ENCODE peak calls at places on chromosomes 7 and 10, in nine cellular contexts. B is HCT116, T is uterus, Q is IMR-90, J is gastrocnemius medialis, C is prostate gland, G is suprapubic skin, L is A549, A is NB4. K is an unnamed sample.

GRCh38 chr7:135602304-135602703 is 44.6 kb downstream of the NUP205 start:
- DNase-seq in C (no peak), G (no peak), B (no peak), T (no peak), A (no peak), J (no peak), Q (peak; percentile 36), L (no peak), K (no peak)

GRCh38 chr10:59434463-59435326 is 72.3 kb upstream of the FAM13C start:
- DNase-seq in G (no peak), L (no peak), C (no peak), Q (peak; percentile 41), A (no peak), J (no peak), B (no peak), T (no peak), K (no peak)

GRCh38 chr10:132397036-132397541 is at the start of gene PWWP2B:
- DNase-seq in L (no peak), G (no peak), Q (peak; percentile 19), J (no peak), A (peak; percentile 55), B (no peak), T (peak; percentile 43), C (no peak), K (peak; percentile 79)

GRCh38 chr7:114084381-114085312 is 165.8 kb upstream of the PPP1R3A start:
- DNase-seq in A (no peak), T (peak; percentile 50), G (peak; percentile 80), L (no peak), J (peak; percentile 52), B (no peak), C (peak; percentile 24), Q (no peak), K (peak; percentile 70)

GRCh38 chr7:1369856-1370657 is 89.2 kb downstream of the MICALL2 start:
- DNase-seq in C (no peak), Q (no peak), A (no peak), B (no peak), T (no peak), L (no peak), J (no peak), G (no peak), K (no peak)

GRCh38 chr7:4830176-4830575 is 31.7 kb downstream of the PAPOLB start:
- DNase-seq in Q (peak; percentile 57), L (peak; percentile 74), B (peak; percentile 41), T (peak; percentile 60), C (no peak), A (peak; percentile 89), J (no peak), G (no peak), K (no peak)

GRCh38 chr7:130486114-130486962 is 5.5 kb upstream of the MEST start:
- DNase-seq in T (no peak), B (peak; percentile 78), C (peak; percentile 51), L (peak; percentile 95), J (no peak), Q (no peak), G (no peak), A (peak; percentile 95), K (peak; percentile 83)

GRCh38 chr7:435518-436366 is 83.9 kb downstream of the PDGFA start:
- DNase-seq in A (no peak), C (peak; percentile 96), B (no peak), G (no peak), J (no peak), T (no peak), L (peak; percentile 61), Q (peak; percentile 5), K (no peak)

GRCh38 chr7:46157931-46158330 is 236.9 kb upstream of the IGFBP3 start:
- DNase-seq in T (no peak), J (no peak), C (no peak), Q (no peak), B (no peak), G (no peak), L (no peak), A (no peak), K (no peak)

GRCh38 chr7:17408245-17408903 is 109.9 kb downstream of the AHR start:
- DNase-seq in G (no peak), T (peak; percentile 26), J (peak; percentile 53), A (peak; percentile 99), L (peak; percentile 95), Q (peak; percentile 95), C (no peak), B (peak; percentile 74), K (peak; percentile 71)

GRCh38 chr10:100341953-100342626 is 4.9 kb upstream of the SCD start:
- DNase-seq in B (peak; percentile 64), T (peak; percentile 35), L (peak; percentile 82), Q (peak; percentile 60), G (no peak), J (peak; percentile 61), A (peak; percentile 73), C (peak; percentile 68), K (peak; percentile 51)

GRCh38 chr10:451021-451471 is 238.4 kb downstream of the DIP2C start:
- DNase-seq in B (no peak), Q (no peak), L (no peak), T (no peak), C (no peak), G (no peak), J (no peak), A (peak; percentile 82), K (no peak)

GRCh38 chr7:151075978-151076426 is 4.6 kb downstream of the FASTK start:
- DNase-seq in A (no peak), T (no peak), G (no peak), Q (no peak), L (no peak), B (no peak), C (no peak), J (no peak), K (peak; percentile 32)

GRCh38 chr10:23294638-23295247 is 49.9 kb downstream of the C10orf67 start:
- DNase-seq in Q (peak; percentile 16), G (no peak), B (peak; percentile 10), A (no peak), C (no peak), J (no peak), T (no peak), L (no peak), K (no peak)

GRCh38 chr7:68839014-68839413 is 759.3 kb upstream of the AUTS2 start:
- DNase-seq in J (no peak), B (no peak), A (no peak), Q (no peak), L (no peak), T (no peak), C (no peak), G (no peak), K (no peak)

GRCh38 chr7:120738816-120739215 is 119.1 kb downstream of the TSPAN12 start:
- DNase-seq in C (no peak), G (no peak), J (no peak), L (no peak), Q (no peak), B (no peak), T (no peak), A (no peak), K (no peak)

GRCh38 chr10:113486531-113486930 is 66.3 kb upstream of the HABP2 start:
- DNase-seq in B (no peak), C (peak; percentile 39), J (no peak), L (no peak), G (no peak), A (no peak), Q (no peak), T (no peak), K (no peak)

GRCh38 chr7:129855234-129855673 is 97.5 kb downstream of the UBE2H start:
- DNase-seq in J (no peak), T (peak; percentile 44), A (no peak), G (no peak), L (no peak), B (no peak), Q (peak; percentile 98), C (no peak), K (no peak)

GRCh38 chr10:44696496-44696895 is 214.6 kb upstream of the TMEM72 start:
- DNase-seq in L (no peak), A (peak; percentile 12), C (no peak), G (no peak), J (no peak), T (peak; percentile 64), Q (peak; percentile 36), B (no peak), K (no peak)

GRCh38 chr7:47730135-47730534 is 148.2 kb upstream of the TNS3 start:
- DNase-seq in Q (no peak), G (no peak), T (no peak), C (no peak), B (no peak), J (no peak), A (no peak), L (no peak), K (no peak)

GRCh38 chr10:96683065-96683464 is 37.2 kb downstream of the PIK3AP1 start:
- DNase-seq in C (no peak), T (no peak), L (no peak), B (no peak), J (no peak), A (no peak), Q (peak; percentile 84), G (no peak), K (no peak)

GRCh38 chr10:112955736-112956421 is 5.8 kb downstream of the TCF7L2 start:
- DNase-seq in A (no peak), C (no peak), G (no peak), Q (peak; percentile 88), B (no peak), J (no peak), T (peak; percentile 55), L (peak; percentile 63), K (no peak)

GRCh38 chr10:22022257-22023051 is 18.9 kb upstream of the DNAJC1 start:
- DNase-seq in L (no peak), Q (no peak), J (peak; percentile 15), B (no peak), C (no peak), G (no peak), T (peak; percentile 25), A (peak; percentile 8), K (no peak)

GRCh38 chr10:102644646-102645387 is 538 bp downstream of the TRIM8 start:
- DNase-seq in L (peak; percentile 90), J (peak; percentile 92), A (peak; percentile 90), T (peak; percentile 80), B (peak; percentile 80), G (peak; percentile 91), Q (peak; percentile 68), C (peak; percentile 78), K (peak; percentile 82)
- TF ChIP-seq POLR2A in L (peak; percentile 50), J (no peak), A (peak; percentile 65), T (no peak), B (peak; percentile 53), G (no peak), Q (no peak), C (peak; percentile 13), K (no peak)

GRCh38 chr10:87940210-87940609 is 76.8 kb downstream of the PTEN start:
- DNase-seq in C (no peak), T (no peak), J (no peak), Q (no peak), A (no peak), G (no peak), L (no peak), B (no peak), K (no peak)
- TF ChIP-seq POLR2A in C (no peak), T (no peak), J (no peak), Q (no peak), A (no peak), G (no peak), L (no peak), B (no peak), K (no peak)

GRCh38 chr7:45099891-45100760 is 11.4 kb upstream of the NACAD start:
- DNase-seq in G (peak; percentile 78), L (no peak), A (no peak), B (no peak), Q (no peak), J (no peak), T (no peak), C (no peak), K (no peak)
- TF ChIP-seq POLR2A in G (no peak), L (no peak), A (no peak), B (no peak), Q (no peak), J (no peak), T (no peak), C (no peak), K (no peak)

GRCh38 chr7:106284516-106285050 is at the start of gene NAMPT:
- DNase-seq in L (no peak), B (no peak), G (no peak), C (peak; percentile 44), A (peak; percentile 63), Q (no peak), T (peak; percentile 54), J (no peak), K (peak; percentile 79)
- TF ChIP-seq POLR2A in L (peak; percentile 68), B (no peak), G (peak; percentile 89), C (peak; percentile 90), A (peak; percentile 52), Q (peak; percentile 98), T (no peak), J (peak; percentile 87), K (peak; percentile 80)

K was measured in ovary.